ENCODE peak calls at places on chromosome 16, in seven cellular contexts. One of them, this sample, is unnamed.

GRCh38 chr16:88992351-88993005 is 15.5 kb upstream of the CBFA2T3 start:
- DNase-seq in A673: no peak
- DNase-seq in activated CD4-positive, alpha-beta T cell treated with anti-CD3 and anti-CD28 coated beads for 24 hours: no peak
- DNase-seq in RPMI7951: no peak
- DNase-seq in midbrain: no peak
- DNase-seq in stimulated activated CD4-positive, alpha-beta T cell treated with anti-CD3 and anti-CD28 coated beads, Interleukin-1b, Interleukin-23, amount 100 ng/mL, for 1 hour: no peak
- DNase-seq in NCI-H748 treated with DMSO at 0.1 percent for 48 hours: no peak
- DNase-seq in this sample: no peak

GRCh38 chr16:57447142-57447962 is at the start of the genes CIAPIN1 and COQ9:
- DNase-seq in A673: peak
- DNase-seq in activated CD4-positive, alpha-beta T cell treated with anti-CD3 and anti-CD28 coated beads for 24 hours: peak
- DNase-seq in RPMI7951: peak
- DNase-seq in midbrain: peak
- DNase-seq in stimulated activated CD4-positive, alpha-beta T cell treated with anti-CD3 and anti-CD28 coated beads, Interleukin-1b, Interleukin-23, amount 100 ng/mL, for 1 hour: peak
- DNase-seq in NCI-H748 treated with DMSO at 0.1 percent for 48 hours: peak
- DNase-seq in this sample: peak

GRCh38 chr16:74984194-74984669 is 691 bp downstream of the WDR59 start:
- DNase-seq in A673: peak
- DNase-seq in activated CD4-positive, alpha-beta T cell treated with anti-CD3 and anti-CD28 coated beads for 24 hours: no peak
- DNase-seq in RPMI7951: peak
- DNase-seq in midbrain: no peak
- DNase-seq in stimulated activated CD4-positive, alpha-beta T cell treated with anti-CD3 and anti-CD28 coated beads, Interleukin-1b, Interleukin-23, amount 100 ng/mL, for 1 hour: peak
- DNase-seq in NCI-H748 treated with DMSO at 0.1 percent for 48 hours: no peak
- DNase-seq in this sample: peak

GRCh38 chr16:4514606-4515005 is 24.0 kb downstream of the CDIP1 start:
- DNase-seq in A673: no peak
- DNase-seq in activated CD4-positive, alpha-beta T cell treated with anti-CD3 and anti-CD28 coated beads for 24 hours: no peak
- DNase-seq in RPMI7951: no peak
- DNase-seq in midbrain: no peak
- DNase-seq in stimulated activated CD4-positive, alpha-beta T cell treated with anti-CD3 and anti-CD28 coated beads, Interleukin-1b, Interleukin-23, amount 100 ng/mL, for 1 hour: no peak
- DNase-seq in NCI-H748 treated with DMSO at 0.1 percent for 48 hours: no peak
- DNase-seq in this sample: no peak

GRCh38 chr16:53090591-53091507 is 36.1 kb downstream of the CHD9 start:
- DNase-seq in A673: peak
- DNase-seq in activated CD4-positive, alpha-beta T cell treated with anti-CD3 and anti-CD28 coated beads for 24 hours: no peak
- DNase-seq in RPMI7951: peak
- DNase-seq in midbrain: peak
- DNase-seq in stimulated activated CD4-positive, alpha-beta T cell treated with anti-CD3 and anti-CD28 coated beads, Interleukin-1b, Interleukin-23, amount 100 ng/mL, for 1 hour: no peak
- DNase-seq in NCI-H748 treated with DMSO at 0.1 percent for 48 hours: no peak
- DNase-seq in this sample: peak

GRCh38 chr16:67833035-67833417 is 9.1 kb upstream of the THAP11 start:
- DNase-seq in A673: no peak
- DNase-seq in activated CD4-positive, alpha-beta T cell treated with anti-CD3 and anti-CD28 coated beads for 24 hours: no peak
- DNase-seq in RPMI7951: peak
- DNase-seq in midbrain: no peak
- DNase-seq in stimulated activated CD4-positive, alpha-beta T cell treated with anti-CD3 and anti-CD28 coated beads, Interleukin-1b, Interleukin-23, amount 100 ng/mL, for 1 hour: no peak
- DNase-seq in NCI-H748 treated with DMSO at 0.1 percent for 48 hours: no peak
- DNase-seq in this sample: peak

GRCh38 chr16:5903797-5904196 is 806.2 kb upstream of the EEF2KMT start:
- DNase-seq in A673: no peak
- DNase-seq in activated CD4-positive, alpha-beta T cell treated with anti-CD3 and anti-CD28 coated beads for 24 hours: no peak
- DNase-seq in RPMI7951: no peak
- DNase-seq in midbrain: no peak
- DNase-seq in stimulated activated CD4-positive, alpha-beta T cell treated with anti-CD3 and anti-CD28 coated beads, Interleukin-1b, Interleukin-23, amount 100 ng/mL, for 1 hour: no peak
- DNase-seq in NCI-H748 treated with DMSO at 0.1 percent for 48 hours: no peak
- DNase-seq in this sample: no peak

GRCh38 chr16:88552815-88553214 is 17.4 kb upstream of the ZC3H18 start:
- DNase-seq in A673: no peak
- DNase-seq in activated CD4-positive, alpha-beta T cell treated with anti-CD3 and anti-CD28 coated beads for 24 hours: no peak
- DNase-seq in RPMI7951: no peak
- DNase-seq in midbrain: no peak
- DNase-seq in stimulated activated CD4-positive, alpha-beta T cell treated with anti-CD3 and anti-CD28 coated beads, Interleukin-1b, Interleukin-23, amount 100 ng/mL, for 1 hour: no peak
- DNase-seq in NCI-H748 treated with DMSO at 0.1 percent for 48 hours: no peak
- DNase-seq in this sample: no peak

GRCh38 chr16:30896890-30897730 is 696 bp downstream of the CTF1 start:
- DNase-seq in A673: peak
- DNase-seq in activated CD4-positive, alpha-beta T cell treated with anti-CD3 and anti-CD28 coated beads for 24 hours: peak
- DNase-seq in RPMI7951: peak
- DNase-seq in midbrain: peak
- DNase-seq in stimulated activated CD4-positive, alpha-beta T cell treated with anti-CD3 and anti-CD28 coated beads, Interleukin-1b, Interleukin-23, amount 100 ng/mL, for 1 hour: peak
- DNase-seq in NCI-H748 treated with DMSO at 0.1 percent for 48 hours: no peak
- DNase-seq in this sample: peak

GRCh38 chr16:57611184-57611583 is 17.2 kb upstream of the ADGRG1 start:
- DNase-seq in A673: no peak
- DNase-seq in activated CD4-positive, alpha-beta T cell treated with anti-CD3 and anti-CD28 coated beads for 24 hours: no peak
- DNase-seq in RPMI7951: no peak
- DNase-seq in midbrain: no peak
- DNase-seq in stimulated activated CD4-positive, alpha-beta T cell treated with anti-CD3 and anti-CD28 coated beads, Interleukin-1b, Interleukin-23, amount 100 ng/mL, for 1 hour: no peak
- DNase-seq in NCI-H748 treated with DMSO at 0.1 percent for 48 hours: no peak
- DNase-seq in this sample: no peak

GRCh38 chr16:89759742-89760366 is 38.5 kb downstream of the ZNF276 start:
- DNase-seq in A673: no peak
- DNase-seq in activated CD4-positive, alpha-beta T cell treated with anti-CD3 and anti-CD28 coated beads for 24 hours: no peak
- DNase-seq in RPMI7951: no peak
- DNase-seq in midbrain: no peak
- DNase-seq in stimulated activated CD4-positive, alpha-beta T cell treated with anti-CD3 and anti-CD28 coated beads, Interleukin-1b, Interleukin-23, amount 100 ng/mL, for 1 hour: no peak
- DNase-seq in NCI-H748 treated with DMSO at 0.1 percent for 48 hours: no peak
- DNase-seq in this sample: no peak

GRCh38 chr16:12311887-12312286 is 335.4 kb downstream of the SNX29 start:
- DNase-seq in A673: no peak
- DNase-seq in activated CD4-positive, alpha-beta T cell treated with anti-CD3 and anti-CD28 coated beads for 24 hours: no peak
- DNase-seq in RPMI7951: no peak
- DNase-seq in midbrain: no peak
- DNase-seq in stimulated activated CD4-positive, alpha-beta T cell treated with anti-CD3 and anti-CD28 coated beads, Interleukin-1b, Interleukin-23, amount 100 ng/mL, for 1 hour: no peak
- DNase-seq in NCI-H748 treated with DMSO at 0.1 percent for 48 hours: no peak
- DNase-seq in this sample: no peak

GRCh38 chr16:84532855-84533486 is 28.5 kb upstream of the MEAK7 start:
- DNase-seq in A673: no peak
- DNase-seq in activated CD4-positive, alpha-beta T cell treated with anti-CD3 and anti-CD28 coated beads for 24 hours: no peak
- DNase-seq in RPMI7951: peak
- DNase-seq in midbrain: no peak
- DNase-seq in stimulated activated CD4-positive, alpha-beta T cell treated with anti-CD3 and anti-CD28 coated beads, Interleukin-1b, Interleukin-23, amount 100 ng/mL, for 1 hour: no peak
- DNase-seq in NCI-H748 treated with DMSO at 0.1 percent for 48 hours: no peak
- DNase-seq in this sample: no peak

GRCh38 chr16:56600398-56600999 is 7.9 kb upstream of the MT2A start:
- DNase-seq in A673: peak
- DNase-seq in activated CD4-positive, alpha-beta T cell treated with anti-CD3 and anti-CD28 coated beads for 24 hours: no peak
- DNase-seq in RPMI7951: peak
- DNase-seq in midbrain: peak
- DNase-seq in stimulated activated CD4-positive, alpha-beta T cell treated with anti-CD3 and anti-CD28 coated beads, Interleukin-1b, Interleukin-23, amount 100 ng/mL, for 1 hour: no peak
- DNase-seq in NCI-H748 treated with DMSO at 0.1 percent for 48 hours: peak
- DNase-seq in this sample: peak

GRCh38 chr16:138049-138417 is 440 bp downstream of the NPRL3 start:
- DNase-seq in A673: peak
- DNase-seq in activated CD4-positive, alpha-beta T cell treated with anti-CD3 and anti-CD28 coated beads for 24 hours: peak
- DNase-seq in RPMI7951: no peak
- DNase-seq in midbrain: no peak
- DNase-seq in stimulated activated CD4-positive, alpha-beta T cell treated with anti-CD3 and anti-CD28 coated beads, Interleukin-1b, Interleukin-23, amount 100 ng/mL, for 1 hour: peak
- DNase-seq in NCI-H748 treated with DMSO at 0.1 percent for 48 hours: no peak
- DNase-seq in this sample: peak

GRCh38 chr16:87635541-87636049 is 33.3 kb downstream of the JPH3 start:
- DNase-seq in A673: peak
- DNase-seq in activated CD4-positive, alpha-beta T cell treated with anti-CD3 and anti-CD28 coated beads for 24 hours: peak
- DNase-seq in RPMI7951: peak
- DNase-seq in midbrain: peak
- DNase-seq in stimulated activated CD4-positive, alpha-beta T cell treated with anti-CD3 and anti-CD28 coated beads, Interleukin-1b, Interleukin-23, amount 100 ng/mL, for 1 hour: peak
- DNase-seq in NCI-H748 treated with DMSO at 0.1 percent for 48 hours: no peak
- DNase-seq in this sample: peak

GRCh38 chr16:35188288-35189155 is 1729.1 kb downstream of the TP53TG3F start:
- DNase-seq in A673: no peak
- DNase-seq in activated CD4-positive, alpha-beta T cell treated with anti-CD3 and anti-CD28 coated beads for 24 hours: no peak
- DNase-seq in RPMI7951: no peak
- DNase-seq in midbrain: no peak
- DNase-seq in stimulated activated CD4-positive, alpha-beta T cell treated with anti-CD3 and anti-CD28 coated beads, Interleukin-1b, Interleukin-23, amount 100 ng/mL, for 1 hour: no peak
- DNase-seq in NCI-H748 treated with DMSO at 0.1 percent for 48 hours: peak
- DNase-seq in this sample: no peak

GRCh38 chr16:86834451-86835035 is 256.2 kb downstream of the FOXL1 start:
- DNase-seq in A673: peak
- DNase-seq in activated CD4-positive, alpha-beta T cell treated with anti-CD3 and anti-CD28 coated beads for 24 hours: no peak
- DNase-seq in RPMI7951: peak
- DNase-seq in midbrain: no peak
- DNase-seq in stimulated activated CD4-positive, alpha-beta T cell treated with anti-CD3 and anti-CD28 coated beads, Interleukin-1b, Interleukin-23, amount 100 ng/mL, for 1 hour: no peak
- DNase-seq in NCI-H748 treated with DMSO at 0.1 percent for 48 hours: no peak
- DNase-seq in this sample: peak

GRCh38 chr16:77788196-77789084 is at the start of gene VAT1L:
- DNase-seq in A673: no peak
- DNase-seq in activated CD4-positive, alpha-beta T cell treated with anti-CD3 and anti-CD28 coated beads for 24 hours: no peak
- DNase-seq in RPMI7951: peak
- DNase-seq in midbrain: peak
- DNase-seq in stimulated activated CD4-positive, alpha-beta T cell treated with anti-CD3 and anti-CD28 coated beads, Interleukin-1b, Interleukin-23, amount 100 ng/mL, for 1 hour: no peak
- DNase-seq in NCI-H748 treated with DMSO at 0.1 percent for 48 hours: no peak
- DNase-seq in this sample: peak

GRCh38 chr16:588639-588888 is 1.3 kb upstream of the RAB40C start:
- DNase-seq in A673: peak
- DNase-seq in activated CD4-positive, alpha-beta T cell treated with anti-CD3 and anti-CD28 coated beads for 24 hours: no peak
- DNase-seq in RPMI7951: peak
- DNase-seq in midbrain: no peak
- DNase-seq in stimulated activated CD4-positive, alpha-beta T cell treated with anti-CD3 and anti-CD28 coated beads, Interleukin-1b, Interleukin-23, amount 100 ng/mL, for 1 hour: peak
- DNase-seq in NCI-H748 treated with DMSO at 0.1 percent for 48 hours: no peak
- DNase-seq in this sample: peak

GRCh38 chr16:50389900-50390896 is 21.4 kb upstream of the BRD7 start:
- DNase-seq in A673: no peak
- DNase-seq in activated CD4-positive, alpha-beta T cell treated with anti-CD3 and anti-CD28 coated beads for 24 hours: no peak
- DNase-seq in RPMI7951: no peak
- DNase-seq in midbrain: no peak
- DNase-seq in stimulated activated CD4-positive, alpha-beta T cell treated with anti-CD3 and anti-CD28 coated beads, Interleukin-1b, Interleukin-23, amount 100 ng/mL, for 1 hour: no peak
- DNase-seq in NCI-H748 treated with DMSO at 0.1 percent for 48 hours: no peak
- DNase-seq in this sample: no peak

GRCh38 chr16:5875416-5875815 is 777.8 kb upstream of the EEF2KMT start:
- DNase-seq in A673: no peak
- DNase-seq in activated CD4-positive, alpha-beta T cell treated with anti-CD3 and anti-CD28 coated beads for 24 hours: no peak
- DNase-seq in RPMI7951: peak
- DNase-seq in midbrain: no peak
- DNase-seq in stimulated activated CD4-positive, alpha-beta T cell treated with anti-CD3 and anti-CD28 coated beads, Interleukin-1b, Interleukin-23, amount 100 ng/mL, for 1 hour: no peak
- DNase-seq in NCI-H748 treated with DMSO at 0.1 percent for 48 hours: no peak
- DNase-seq in this sample: no peak

GRCh38 chr16:57966133-57966805 is 4.7 kb downstream of the CNGB1 start:
- DNase-seq in A673: no peak
- DNase-seq in activated CD4-positive, alpha-beta T cell treated with anti-CD3 and anti-CD28 coated beads for 24 hours: no peak
- DNase-seq in RPMI7951: peak
- DNase-seq in midbrain: no peak
- DNase-seq in stimulated activated CD4-positive, alpha-beta T cell treated with anti-CD3 and anti-CD28 coated beads, Interleukin-1b, Interleukin-23, amount 100 ng/mL, for 1 hour: no peak
- DNase-seq in NCI-H748 treated with DMSO at 0.1 percent for 48 hours: no peak
- DNase-seq in this sample: no peak

GRCh38 chr16:87487361-87487924 is 5.4 kb downstream of the ZCCHC14 start:
- DNase-seq in A673: no peak
- DNase-seq in activated CD4-positive, alpha-beta T cell treated with anti-CD3 and anti-CD28 coated beads for 24 hours: no peak
- DNase-seq in RPMI7951: no peak
- DNase-seq in midbrain: no peak
- DNase-seq in stimulated activated CD4-positive, alpha-beta T cell treated with anti-CD3 and anti-CD28 coated beads, Interleukin-1b, Interleukin-23, amount 100 ng/mL, for 1 hour: no peak
- DNase-seq in NCI-H748 treated with DMSO at 0.1 percent for 48 hours: peak
- DNase-seq in this sample: peak

GRCh38 chr16:3732171-3732570 is 14.8 kb upstream of the TRAP1 start:
- DNase-seq in A673: no peak
- DNase-seq in activated CD4-positive, alpha-beta T cell treated with anti-CD3 and anti-CD28 coated beads for 24 hours: no peak
- DNase-seq in RPMI7951: no peak
- DNase-seq in midbrain: no peak
- DNase-seq in stimulated activated CD4-positive, alpha-beta T cell treated with anti-CD3 and anti-CD28 coated beads, Interleukin-1b, Interleukin-23, amount 100 ng/mL, for 1 hour: no peak
- DNase-seq in NCI-H748 treated with DMSO at 0.1 percent for 48 hours: no peak
- DNase-seq in this sample: no peak

GRCh38 chr16:27174007-27174406 is 29.3 kb upstream of the KDM8 start:
- DNase-seq in A673: no peak
- DNase-seq in activated CD4-positive, alpha-beta T cell treated with anti-CD3 and anti-CD28 coated beads for 24 hours: no peak
- DNase-seq in RPMI7951: peak
- DNase-seq in midbrain: no peak
- DNase-seq in stimulated activated CD4-positive, alpha-beta T cell treated with anti-CD3 and anti-CD28 coated beads, Interleukin-1b, Interleukin-23, amount 100 ng/mL, for 1 hour: no peak
- DNase-seq in NCI-H748 treated with DMSO at 0.1 percent for 48 hours: no peak
- DNase-seq in this sample: peak

GRCh38 chr16:85126731-85127662 is 14.7 kb upstream of the CIBAR2 start:
- DNase-seq in A673: peak
- DNase-seq in activated CD4-positive, alpha-beta T cell treated with anti-CD3 and anti-CD28 coated beads for 24 hours: no peak
- DNase-seq in RPMI7951: peak
- DNase-seq in midbrain: peak
- DNase-seq in stimulated activated CD4-positive, alpha-beta T cell treated with anti-CD3 and anti-CD28 coated beads, Interleukin-1b, Interleukin-23, amount 100 ng/mL, for 1 hour: no peak
- DNase-seq in NCI-H748 treated with DMSO at 0.1 percent for 48 hours: no peak
- DNase-seq in this sample: peak

GRCh38 chr16:68131813-68132706 is 46.9 kb downstream of the NFATC3 start:
- DNase-seq in A673: no peak
- DNase-seq in activated CD4-positive, alpha-beta T cell treated with anti-CD3 and anti-CD28 coated beads for 24 hours: no peak
- DNase-seq in RPMI7951: no peak
- DNase-seq in midbrain: no peak
- DNase-seq in stimulated activated CD4-positive, alpha-beta T cell treated with anti-CD3 and anti-CD28 coated beads, Interleukin-1b, Interleukin-23, amount 100 ng/mL, for 1 hour: no peak
- DNase-seq in NCI-H748 treated with DMSO at 0.1 percent for 48 hours: no peak
- DNase-seq in this sample: no peak

GRCh38 chr16:81708459-81709368 is 70.4 kb upstream of the PLCG2 start:
- DNase-seq in A673: no peak
- DNase-seq in activated CD4-positive, alpha-beta T cell treated with anti-CD3 and anti-CD28 coated beads for 24 hours: no peak
- DNase-seq in RPMI7951: no peak
- DNase-seq in midbrain: peak
- DNase-seq in stimulated activated CD4-positive, alpha-beta T cell treated with anti-CD3 and anti-CD28 coated beads, Interleukin-1b, Interleukin-23, amount 100 ng/mL, for 1 hour: no peak
- DNase-seq in NCI-H748 treated with DMSO at 0.1 percent for 48 hours: no peak
- DNase-seq in this sample: no peak

GRCh38 chr16:30186444-30186781 is 3.0 kb downstream of the CORO1A start:
- DNase-seq in A673: no peak
- DNase-seq in activated CD4-positive, alpha-beta T cell treated with anti-CD3 and anti-CD28 coated beads for 24 hours: no peak
- DNase-seq in RPMI7951: no peak
- DNase-seq in midbrain: no peak
- DNase-seq in stimulated activated CD4-positive, alpha-beta T cell treated with anti-CD3 and anti-CD28 coated beads, Interleukin-1b, Interleukin-23, amount 100 ng/mL, for 1 hour: no peak
- DNase-seq in NCI-H748 treated with DMSO at 0.1 percent for 48 hours: no peak
- DNase-seq in this sample: no peak

GRCh38 chr16:46858151-46858550 is 26.0 kb upstream of the GPT2 start:
- DNase-seq in A673: no peak
- DNase-seq in activated CD4-positive, alpha-beta T cell treated with anti-CD3 and anti-CD28 coated beads for 24 hours: no peak
- DNase-seq in RPMI7951: no peak
- DNase-seq in midbrain: no peak
- DNase-seq in stimulated activated CD4-positive, alpha-beta T cell treated with anti-CD3 and anti-CD28 coated beads, Interleukin-1b, Interleukin-23, amount 100 ng/mL, for 1 hour: no peak
- DNase-seq in NCI-H748 treated with DMSO at 0.1 percent for 48 hours: no peak
- DNase-seq in this sample: no peak

GRCh38 chr16:86565644-86566511 is 751 bp upstream of the FOXC2 start:
- DNase-seq in A673: no peak
- DNase-seq in activated CD4-positive, alpha-beta T cell treated with anti-CD3 and anti-CD28 coated beads for 24 hours: no peak
- DNase-seq in RPMI7951: no peak
- DNase-seq in midbrain: no peak
- DNase-seq in stimulated activated CD4-positive, alpha-beta T cell treated with anti-CD3 and anti-CD28 coated beads, Interleukin-1b, Interleukin-23, amount 100 ng/mL, for 1 hour: no peak
- DNase-seq in NCI-H748 treated with DMSO at 0.1 percent for 48 hours: no peak
- DNase-seq in this sample: no peak

GRCh38 chr16:61579195-61579594 is 457.0 kb downstream of the CDH8 start:
- DNase-seq in A673: no peak
- DNase-seq in activated CD4-positive, alpha-beta T cell treated with anti-CD3 and anti-CD28 coated beads for 24 hours: no peak
- DNase-seq in RPMI7951: no peak
- DNase-seq in midbrain: peak
- DNase-seq in stimulated activated CD4-positive, alpha-beta T cell treated with anti-CD3 and anti-CD28 coated beads, Interleukin-1b, Interleukin-23, amount 100 ng/mL, for 1 hour: no peak
- DNase-seq in NCI-H748 treated with DMSO at 0.1 percent for 48 hours: no peak
- DNase-seq in this sample: no peak

GRCh38 chr16:15952265-15952711 is 2.9 kb downstream of the ABCC1 start:
- DNase-seq in A673: no peak
- DNase-seq in activated CD4-positive, alpha-beta T cell treated with anti-CD3 and anti-CD28 coated beads for 24 hours: no peak
- DNase-seq in RPMI7951: no peak
- DNase-seq in midbrain: no peak
- DNase-seq in stimulated activated CD4-positive, alpha-beta T cell treated with anti-CD3 and anti-CD28 coated beads, Interleukin-1b, Interleukin-23, amount 100 ng/mL, for 1 hour: no peak
- DNase-seq in NCI-H748 treated with DMSO at 0.1 percent for 48 hours: no peak
- DNase-seq in this sample: peak